ENCODE peak calls at places on chromosomes 11 and 22, in four cellular contexts. One of them, this sample, is unnamed.

GRCh38 chr22:41365425-41365824 is 16.3 kb upstream of the TEF start:
- DNase-seq in naive thymus-derived CD8-positive, alpha-beta T cell: no peak
- DNase-seq in EH: no peak
- DNase-seq in RWPE1: no peak
- DNase-seq in this sample: no peak

GRCh38 chr11:88484873-88485621 is 147.5 kb upstream of the CTSC start:
- DNase-seq in naive thymus-derived CD8-positive, alpha-beta T cell: peak
- DNase-seq in EH: peak
- DNase-seq in RWPE1: peak
- DNase-seq in this sample: peak

GRCh38 chr11:133898031-133898769 is 52.9 kb upstream of the SPATA19 start:
- DNase-seq in naive thymus-derived CD8-positive, alpha-beta T cell: no peak
- DNase-seq in RWPE1: no peak
- DNase-seq in EH: no peak
- DNase-seq in this sample: no peak

GRCh38 chr11:134466909-134467567 is 55.0 kb upstream of the B3GAT1 start:
- DNase-seq in naive thymus-derived CD8-positive, alpha-beta T cell: no peak
- DNase-seq in EH: no peak
- DNase-seq in RWPE1: no peak
- DNase-seq in this sample: no peak

GRCh38 chr22:16961477-16962186 is 46.4 kb downstream of the GAB4 start:
- DNase-seq in EH: no peak
- DNase-seq in naive thymus-derived CD8-positive, alpha-beta T cell: no peak
- DNase-seq in RWPE1: no peak
- DNase-seq in this sample: no peak

GRCh38 chr22:29600846-29601245 is 2.6 kb upstream of the NF2 start:
- DNase-seq in RWPE1: no peak
- DNase-seq in naive thymus-derived CD8-positive, alpha-beta T cell: no peak
- DNase-seq in EH: no peak
- DNase-seq in this sample: no peak

GRCh38 chr11:61771995-61772455 is 19.6 kb downstream of the MYRF start:
- DNase-seq in RWPE1: no peak
- DNase-seq in naive thymus-derived CD8-positive, alpha-beta T cell: no peak
- DNase-seq in EH: no peak
- DNase-seq in this sample: no peak

GRCh38 chr22:49960967-49961600 is 512 bp downstream of the PIM3 start:
- DNase-seq in naive thymus-derived CD8-positive, alpha-beta T cell: peak
- DNase-seq in EH: peak
- DNase-seq in RWPE1: no peak
- DNase-seq in this sample: no peak

GRCh38 chr11:129871914-129872313 is 23.5 kb downstream of the NFRKB start:
- DNase-seq in RWPE1: no peak
- DNase-seq in naive thymus-derived CD8-positive, alpha-beta T cell: no peak
- DNase-seq in EH: no peak
- DNase-seq in this sample: no peak

GRCh38 chr11:101436511-101437142 is 147.2 kb downstream of the TRPC6 start:
- DNase-seq in naive thymus-derived CD8-positive, alpha-beta T cell: no peak
- DNase-seq in EH: peak
- DNase-seq in RWPE1: peak
- DNase-seq in this sample: peak

GRCh38 chr11:103317118-103317517 is 207.9 kb downstream of the DYNC2H1 start:
- DNase-seq in naive thymus-derived CD8-positive, alpha-beta T cell: no peak
- DNase-seq in EH: peak
- DNase-seq in RWPE1: peak
- DNase-seq in this sample: no peak

GRCh38 chr11:69707156-69707555 is 3.3 kb upstream of the FGF19 start:
- DNase-seq in RWPE1: peak
- DNase-seq in naive thymus-derived CD8-positive, alpha-beta T cell: no peak
- DNase-seq in EH: no peak
- DNase-seq in this sample: no peak

GRCh38 chr22:30424471-30425326 is 869 bp upstream of the MTFP1 start:
- DNase-seq in EH: peak
- DNase-seq in RWPE1: no peak
- DNase-seq in naive thymus-derived CD8-positive, alpha-beta T cell: no peak
- DNase-seq in this sample: peak

GRCh38 chr22:27433585-27434190 is 367.9 kb downstream of the MN1 start:
- DNase-seq in naive thymus-derived CD8-positive, alpha-beta T cell: no peak
- DNase-seq in EH: no peak
- DNase-seq in RWPE1: no peak
- DNase-seq in this sample: no peak

GRCh38 chr11:44309483-44310197 is at the start of gene ALX4:
- DNase-seq in EH: peak
- DNase-seq in RWPE1: no peak
- DNase-seq in naive thymus-derived CD8-positive, alpha-beta T cell: no peak
- DNase-seq in this sample: no peak

GRCh38 chr11:8531312-8531711 is 62.7 kb downstream of the STK33 start:
- DNase-seq in naive thymus-derived CD8-positive, alpha-beta T cell: no peak
- DNase-seq in EH: peak
- DNase-seq in RWPE1: no peak
- DNase-seq in this sample: no peak

GRCh38 chr11:11976476-11977187 is 31.8 kb downstream of the DKK3 start:
- DNase-seq in naive thymus-derived CD8-positive, alpha-beta T cell: no peak
- DNase-seq in EH: peak
- DNase-seq in RWPE1: no peak
- DNase-seq in this sample: no peak

GRCh38 chr11:103798029-103798428 is 238.4 kb upstream of the DDI1 start:
- DNase-seq in RWPE1: no peak
- DNase-seq in EH: peak
- DNase-seq in naive thymus-derived CD8-positive, alpha-beta T cell: no peak
- DNase-seq in this sample: no peak

GRCh38 chr11:61509058-61510029 is 795 bp downstream of the LRRC10B start:
- DNase-seq in naive thymus-derived CD8-positive, alpha-beta T cell: peak
- DNase-seq in RWPE1: peak
- DNase-seq in EH: peak
- DNase-seq in this sample: peak

GRCh38 chr11:86513138-86513537 is 138.5 kb downstream of the CCDC81 start:
- DNase-seq in EH: no peak
- DNase-seq in naive thymus-derived CD8-positive, alpha-beta T cell: no peak
- DNase-seq in RWPE1: no peak
- DNase-seq in this sample: no peak

GRCh38 chr11:1449516-1450270 is 36.9 kb downstream of the MOB2 start:
- DNase-seq in EH: no peak
- DNase-seq in RWPE1: peak
- DNase-seq in naive thymus-derived CD8-positive, alpha-beta T cell: no peak
- DNase-seq in this sample: no peak

GRCh38 chr11:84721561-84721961 is 905.6 kb downstream of the DLG2 start:
- DNase-seq in naive thymus-derived CD8-positive, alpha-beta T cell: peak
- DNase-seq in EH: no peak
- DNase-seq in RWPE1: no peak
- DNase-seq in this sample: no peak

GRCh38 chr22:25353516-25354445 is 134.3 kb downstream of the CRYBB2 start:
- DNase-seq in RWPE1: no peak
- DNase-seq in naive thymus-derived CD8-positive, alpha-beta T cell: no peak
- DNase-seq in EH: no peak
- DNase-seq in this sample: no peak

GRCh38 chr11:3195251-3196160 is 23.1 kb downstream of the MRGPRG start:
- DNase-seq in naive thymus-derived CD8-positive, alpha-beta T cell: no peak
- DNase-seq in EH: peak
- DNase-seq in RWPE1: peak
- DNase-seq in this sample: no peak

GRCh38 chr22:19059481-19060278 is 62.5 kb downstream of the DGCR2 start:
- DNase-seq in naive thymus-derived CD8-positive, alpha-beta T cell: no peak
- DNase-seq in RWPE1: no peak
- DNase-seq in EH: no peak
- DNase-seq in this sample: no peak

GRCh38 chr22:46084943-46085830 is 65.1 kb upstream of the PPARA start:
- DNase-seq in EH: peak
- DNase-seq in naive thymus-derived CD8-positive, alpha-beta T cell: no peak
- DNase-seq in RWPE1: no peak
- DNase-seq in this sample: no peak

GRCh38 chr11:86388198-86388597 is 13.5 kb downstream of the CCDC81 start:
- DNase-seq in naive thymus-derived CD8-positive, alpha-beta T cell: no peak
- DNase-seq in EH: no peak
- DNase-seq in RWPE1: no peak
- DNase-seq in this sample: no peak